ENCODE peak calls at places on chromosomes 16 and 17, in five cellular contexts. U is neural progenitor cell, Y is brain microvascular endothelial cell, G is tibial nerve, S is pancreas. J is an unnamed sample.

GRCh38 chr16:9546438-9546786 is 455.0 kb downstream of the HAPSTR1 start:
- DNase-seq in G (no peak), S (no peak), Y (no peak), U (no peak), J (no peak)

GRCh38 chr16:66103245-66103644 is 263.2 kb upstream of the CDH5 start:
- DNase-seq in U (no peak), Y (peak), G (no peak), S (no peak), J (no peak)

GRCh38 chr17:39064374-39064773 is 87.1 kb downstream of the PLXDC1 start:
- DNase-seq in S (no peak), G (no peak), U (no peak), Y (peak), J (peak)

GRCh38 chr17:42517516-42517915 is 18.5 kb upstream of the NAGLU start:
- DNase-seq in Y (peak), S (peak), G (peak), U (peak), J (peak)

GRCh38 chr17:59858167-59858790 is 34.5 kb downstream of the TUBD1 start:
- DNase-seq in Y (no peak), S (no peak), G (no peak), U (no peak), J (no peak)

GRCh38 chr16:30633526-30633925 is 17.2 kb upstream of the PRR14 start:
- DNase-seq in Y (no peak), G (no peak), S (no peak), U (peak), J (no peak)

GRCh38 chr17:50477976-50478375 is 684 bp upstream of the RSAD1 start:
- DNase-seq in Y (no peak), U (no peak), G (no peak), S (peak), J (no peak)

GRCh38 chr16:73025111-73025505 is 22.8 kb downstream of the ZFHX3 start:
- DNase-seq in U (no peak), S (no peak), Y (no peak), G (no peak), J (no peak)

GRCh38 chr16:21156767-21157467 is 1.6 kb upstream of the LDAF1 start:
- DNase-seq in S (peak), G (peak), Y (peak), U (peak), J (peak)

GRCh38 chr16:75021410-75021809 is 22.6 kb downstream of the ZNRF1 start:
- DNase-seq in Y (no peak), G (no peak), S (no peak), U (no peak), J (no peak)

GRCh38 chr16:46932802-46933201 is 40.7 kb downstream of the DNAJA2 start:
- DNase-seq in U (no peak), S (peak), G (no peak), Y (no peak), J (peak)

GRCh38 chr17:12348476-12348875 is 317.2 kb upstream of the MYOCD start:
- DNase-seq in U (no peak), G (no peak), S (no peak), Y (no peak), J (no peak)

GRCh38 chr16:67407176-67407787 is 9.0 kb downstream of the ZDHHC1 start:
- DNase-seq in Y (no peak), S (no peak), U (no peak), G (no peak), J (no peak)

GRCh38 chr17:18184143-18185007 is 747 bp downstream of the ALKBH5 start:
- DNase-seq in S (peak), G (peak), U (peak), Y (no peak), J (peak)

GRCh38 chr16:26643519-26643918 is 423.2 kb upstream of the C16orf82 start:
- DNase-seq in S (no peak), G (no peak), U (no peak), Y (no peak), J (no peak)

GRCh38 chr16:23423496-23424049 is 29.4 kb downstream of the COG7 start:
- DNase-seq in S (peak), Y (peak), G (peak), U (no peak), J (peak)

GRCh38 chr17:47857551-47858410 is 6.8 kb upstream of the SP6 start:
- DNase-seq in S (no peak), G (no peak), Y (no peak), U (no peak), J (no peak)

GRCh38 chr17:35082073-35082657 is 18.7 kb upstream of the RFFL start:
- DNase-seq in G (no peak), Y (peak), S (no peak), U (no peak), J (peak)

GRCh38 chr16:66798162-66798561 is 3.2 kb downstream of the TERB1 start:
- DNase-seq in Y (peak), U (no peak), S (no peak), G (no peak), J (no peak)

GRCh38 chr17:18076941-18077340 is 10.8 kb upstream of the DRG2 start:
- DNase-seq in S (no peak), Y (no peak), G (no peak), U (no peak), J (no peak)

GRCh38 chr17:66957951-66958579 is 6.4 kb upstream of the CACNG4 start:
- DNase-seq in S (no peak), G (no peak), Y (peak), U (peak), J (no peak)

GRCh38 chr17:57293077-57293476 is 36.8 kb downstream of the MSI2 start:
- DNase-seq in U (no peak), Y (peak), S (peak), G (no peak), J (peak)

GRCh38 chr16:59259964-59260348 is 525.8 kb upstream of the GOT2 start:
- DNase-seq in U (no peak), G (no peak), Y (no peak), S (no peak), J (no peak)

GRCh38 chr16:8850279-8850885 is 18.4 kb downstream of the CARHSP1 start:
- DNase-seq in S (no peak), U (no peak), G (peak), Y (peak), J (peak)

GRCh38 chr17:50265690-50266306 is 8.5 kb upstream of the TMEM92 start:
- DNase-seq in Y (no peak), G (no peak), S (no peak), U (no peak), J (no peak)

GRCh38 chr17:28227278-28228108 is 91.5 kb upstream of the TMEM97 start:
- DNase-seq in S (peak), U (peak), Y (peak), G (no peak), J (peak)

GRCh38 chr17:48542114-48542955 is 2.6 kb downstream of the HOXB2 start:
- DNase-seq in U (peak), Y (no peak), G (no peak), S (no peak), J (no peak)

GRCh38 chr16:19805459-19806160 is 79.0 kb downstream of the GPRC5B start:
- DNase-seq in G (no peak), U (no peak), Y (no peak), S (no peak), J (no peak)

GRCh38 chr17:14784997-14785696 is 480.0 kb downstream of the PMP22 start:
- DNase-seq in Y (no peak), S (no peak), G (no peak), U (no peak), J (peak)

GRCh38 chr16:72560617-72561016 is 388.7 kb upstream of the PMFBP1 start:
- DNase-seq in Y (no peak), S (no peak), G (no peak), U (no peak), J (no peak)

GRCh38 chr17:50359998-50360461 is 13.0 kb downstream of the MRPL27 start:
- DNase-seq in S (peak), G (no peak), U (no peak), Y (no peak), J (no peak)

GRCh38 chr16:85421338-85422123 is 191.6 kb upstream of the GSE1 start:
- DNase-seq in G (no peak), Y (no peak), S (peak), U (no peak), J (no peak)

GRCh38 chr17:34163681-34164080 is 91.4 kb upstream of the CCL2 start:
- DNase-seq in S (no peak), U (peak), G (no peak), Y (no peak), J (no peak)

GRCh38 chr17:40290629-40291296 is 3.1 kb downstream of the CDC6 start:
- DNase-seq in G (peak), Y (peak), U (peak), S (no peak), J (peak)

GRCh38 chr16:31143889-31144148 is 6.0 kb downstream of the PRSS36 start:
- DNase-seq in S (no peak), G (no peak), Y (no peak), U (no peak), J (no peak)

GRCh38 chr17:19304209-19304608 is 58.3 kb downstream of the B9D1 start:
- DNase-seq in G (peak), S (peak), Y (peak), U (no peak), J (no peak)

DNA sequence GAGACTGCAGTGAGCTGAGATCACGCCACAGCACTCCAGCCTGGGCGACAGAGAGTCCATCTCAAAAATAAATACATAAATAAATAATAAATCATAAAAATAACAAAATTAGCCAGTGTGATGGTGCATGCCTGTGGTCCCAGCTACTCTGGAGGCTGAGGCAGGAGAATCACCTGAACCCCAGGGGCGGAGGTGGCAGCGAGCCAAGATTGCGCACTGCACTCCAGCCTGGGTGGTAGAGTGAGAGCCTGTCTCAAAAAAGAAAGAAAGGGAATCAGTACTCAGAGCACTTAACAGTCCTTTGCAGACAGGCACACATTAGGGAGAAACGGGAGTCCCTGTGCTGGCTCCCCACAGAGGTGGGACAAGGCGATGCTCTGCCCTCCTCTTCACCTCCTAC is 25.1 kb downstream of the MAPK8IP3 start:
- DNase-seq in G (no peak), U (no peak), S (no peak), Y (no peak), J (no peak)
- TF ChIP-seq CTCF in G (no peak), U (no peak), S (no peak), Y (no peak), J (no peak)

DNA sequence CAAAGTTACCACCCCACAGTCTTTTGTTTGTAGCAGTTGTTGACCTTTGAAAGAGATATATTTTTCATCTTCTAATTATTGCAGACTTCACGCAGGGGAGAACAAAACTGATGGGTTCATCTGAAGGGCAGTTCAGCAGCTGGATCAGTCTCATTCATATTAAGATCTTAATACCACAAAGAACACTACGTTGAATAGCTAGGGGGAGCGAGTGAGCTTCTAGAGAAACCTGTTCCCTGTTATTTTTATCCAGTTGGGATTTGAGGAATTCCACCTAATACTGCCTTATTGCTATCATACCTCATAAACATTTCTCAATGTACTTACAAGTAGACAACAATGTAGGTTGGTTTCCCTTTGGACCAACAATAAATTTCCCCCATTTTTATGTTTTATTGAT is 306.1 kb upstream of the KIF2B start:
- DNase-seq in G (no peak), S (peak), Y (no peak), U (peak), J (peak)
- TF ChIP-seq CTCF in G (no peak), S (no peak), Y (peak), U (peak), J (peak)

GRCh38 chr16:50368410-50369132 is at the start of gene BRD7:
- DNase-seq in U (peak), Y (peak), S (peak), G (peak), J (peak)
- TF ChIP-seq CTCF in U (peak), Y (peak), S (no peak), G (peak), J (peak)

GRCh38 chr16:56657555-56658430 is at the start of gene MT1F:
- DNase-seq in G (peak), U (peak), Y (peak), S (peak), J (peak)
- TF ChIP-seq CTCF in G (no peak), U (no peak), Y (no peak), S (no peak), J (no peak)

J was measured in MCF 10A.